ENCODE peak calls at places on chromosomes 13 and 19, in six cellular contexts. One of them, this sample, is unnamed.

GRCh38 chr19:55704494-55705245 is 29.6 kb downstream of the EPN1 start:
- DNase-seq in ascending aorta: peak
- DNase-seq in left ventricle myocardium inferior: no peak
- DNase-seq in RWPE2: no peak
- DNase-seq in aorta: no peak
- DNase-seq in trophoblast cell: no peak
- DNase-seq in this sample: no peak

GRCh38 chr13:63044617-63045016 is 1629.0 kb upstream of the PCDH20 start:
- DNase-seq in ascending aorta: no peak
- DNase-seq in left ventricle myocardium inferior: no peak
- DNase-seq in RWPE2: no peak
- DNase-seq in aorta: no peak
- DNase-seq in trophoblast cell: no peak
- DNase-seq in this sample: no peak

GRCh38 chr19:39136225-39136940 is 10.8 kb downstream of the PAK4 start:
- DNase-seq in ascending aorta: no peak
- DNase-seq in left ventricle myocardium inferior: no peak
- DNase-seq in RWPE2: no peak
- DNase-seq in aorta: no peak
- DNase-seq in trophoblast cell: peak
- DNase-seq in this sample: no peak

GRCh38 chr13:79802389-79803140 is 321.6 kb downstream of the NDFIP2 start:
- DNase-seq in ascending aorta: no peak
- DNase-seq in left ventricle myocardium inferior: no peak
- DNase-seq in RWPE2: no peak
- DNase-seq in aorta: no peak
- DNase-seq in trophoblast cell: no peak
- DNase-seq in this sample: no peak

GRCh38 chr19:44596428-44597130 is 16.8 kb upstream of the IGSF23 start:
- DNase-seq in ascending aorta: no peak
- DNase-seq in left ventricle myocardium inferior: no peak
- DNase-seq in RWPE2: no peak
- DNase-seq in aorta: no peak
- DNase-seq in trophoblast cell: no peak
- DNase-seq in this sample: peak

GRCh38 chr19:45424191-45425058 is 708 bp upstream of the ERCC1 start:
- DNase-seq in ascending aorta: peak
- DNase-seq in left ventricle myocardium inferior: peak
- DNase-seq in RWPE2: peak
- DNase-seq in aorta: peak
- DNase-seq in trophoblast cell: peak
- DNase-seq in this sample: peak

GRCh38 chr13:81334481-81334880 is 993.6 kb upstream of the SPRY2 start:
- DNase-seq in ascending aorta: no peak
- DNase-seq in left ventricle myocardium inferior: no peak
- DNase-seq in RWPE2: no peak
- DNase-seq in aorta: no peak
- DNase-seq in trophoblast cell: no peak
- DNase-seq in this sample: no peak

GRCh38 chr19:38485541-38486285 is 52.2 kb downstream of the RYR1 start:
- DNase-seq in ascending aorta: no peak
- DNase-seq in left ventricle myocardium inferior: no peak
- DNase-seq in RWPE2: no peak
- DNase-seq in aorta: no peak
- DNase-seq in trophoblast cell: no peak
- DNase-seq in this sample: no peak

GRCh38 chr13:46097015-46097414 is 7.8 kb downstream of the CPB2 start:
- DNase-seq in ascending aorta: no peak
- DNase-seq in left ventricle myocardium inferior: no peak
- DNase-seq in RWPE2: no peak
- DNase-seq in aorta: no peak
- DNase-seq in trophoblast cell: no peak
- DNase-seq in this sample: no peak

GRCh38 chr19:18198374-18198773 is 5.4 kb downstream of the MPV17L2 start:
- DNase-seq in ascending aorta: no peak
- DNase-seq in left ventricle myocardium inferior: no peak
- DNase-seq in RWPE2: no peak
- DNase-seq in aorta: no peak
- DNase-seq in trophoblast cell: no peak
- DNase-seq in this sample: no peak

GRCh38 chr19:35279374-35279773 is 3.0 kb upstream of the HAMP start:
- DNase-seq in ascending aorta: no peak
- DNase-seq in left ventricle myocardium inferior: no peak
- DNase-seq in RWPE2: no peak
- DNase-seq in aorta: no peak
- DNase-seq in trophoblast cell: no peak
- DNase-seq in this sample: no peak

GRCh38 chr19:45113628-45114027 is 20.6 kb downstream of the PPP1R37 start:
- DNase-seq in ascending aorta: no peak
- DNase-seq in left ventricle myocardium inferior: no peak
- DNase-seq in RWPE2: no peak
- DNase-seq in aorta: no peak
- DNase-seq in trophoblast cell: no peak
- DNase-seq in this sample: peak

GRCh38 chr19:50331187-50332013 is 2.2 kb upstream of the KCNC3 start:
- DNase-seq in ascending aorta: no peak
- DNase-seq in left ventricle myocardium inferior: no peak
- DNase-seq in RWPE2: no peak
- DNase-seq in aorta: no peak
- DNase-seq in trophoblast cell: no peak
- DNase-seq in this sample: no peak

GRCh38 chr19:29263305-29264080 is 50.5 kb upstream of the UQCRFS1 start:
- DNase-seq in ascending aorta: no peak
- DNase-seq in left ventricle myocardium inferior: peak
- DNase-seq in RWPE2: no peak
- DNase-seq in aorta: no peak
- DNase-seq in trophoblast cell: peak
- DNase-seq in this sample: peak

GRCh38 chr19:29559743-29560142 is 33.9 kb downstream of the VSTM2B start:
- DNase-seq in ascending aorta: peak
- DNase-seq in left ventricle myocardium inferior: no peak
- DNase-seq in RWPE2: no peak
- DNase-seq in aorta: no peak
- DNase-seq in trophoblast cell: no peak
- DNase-seq in this sample: no peak

GRCh38 chr13:59479629-59480028 is 684.1 kb downstream of the DIAPH3 start:
- DNase-seq in ascending aorta: no peak
- DNase-seq in left ventricle myocardium inferior: no peak
- DNase-seq in RWPE2: no peak
- DNase-seq in aorta: no peak
- DNase-seq in trophoblast cell: no peak
- DNase-seq in this sample: no peak

GRCh38 chr13:32426981-32427851 is 714 bp downstream of the N4BP2L1 start:
- DNase-seq in ascending aorta: peak
- DNase-seq in left ventricle myocardium inferior: peak
- DNase-seq in RWPE2: no peak
- DNase-seq in aorta: peak
- DNase-seq in trophoblast cell: peak
- DNase-seq in this sample: peak

GRCh38 chr19:10214784-10215183 is 16.3 kb downstream of the S1PR2 start:
- DNase-seq in ascending aorta: no peak
- DNase-seq in left ventricle myocardium inferior: no peak
- DNase-seq in RWPE2: no peak
- DNase-seq in aorta: no peak
- DNase-seq in trophoblast cell: peak
- DNase-seq in this sample: no peak

GRCh38 chr13:107765724-107766436 is 449.5 kb downstream of the LIG4 start:
- DNase-seq in ascending aorta: no peak
- DNase-seq in left ventricle myocardium inferior: no peak
- DNase-seq in RWPE2: no peak
- DNase-seq in aorta: no peak
- DNase-seq in trophoblast cell: no peak
- DNase-seq in this sample: no peak

GRCh38 chr19:39413269-39413902 is 917 bp downstream of the PLEKHG2 start:
- DNase-seq in ascending aorta: peak
- DNase-seq in left ventricle myocardium inferior: peak
- DNase-seq in RWPE2: no peak
- DNase-seq in aorta: peak
- DNase-seq in trophoblast cell: peak
- DNase-seq in this sample: peak

GRCh38 chr13:95643814-95644598 is 500 bp downstream of the DZIP1 start:
- DNase-seq in ascending aorta: no peak
- DNase-seq in left ventricle myocardium inferior: peak
- DNase-seq in RWPE2: peak
- DNase-seq in aorta: peak
- DNase-seq in trophoblast cell: peak
- DNase-seq in this sample: peak

GRCh38 chr13:26872444-26873173 is 112.0 kb upstream of the GPR12 start:
- DNase-seq in ascending aorta: no peak
- DNase-seq in left ventricle myocardium inferior: peak
- DNase-seq in RWPE2: no peak
- DNase-seq in aorta: peak
- DNase-seq in trophoblast cell: peak
- DNase-seq in this sample: peak

GRCh38 chr19:53664152-53664551 is 32.4 kb downstream of the DPRX start:
- DNase-seq in ascending aorta: no peak
- DNase-seq in left ventricle myocardium inferior: no peak
- DNase-seq in RWPE2: no peak
- DNase-seq in aorta: no peak
- DNase-seq in trophoblast cell: no peak
- DNase-seq in this sample: no peak

GRCh38 chr13:48643159-48643558 is 10.6 kb upstream of the CYSLTR2 start:
- DNase-seq in ascending aorta: no peak
- DNase-seq in left ventricle myocardium inferior: no peak
- DNase-seq in RWPE2: no peak
- DNase-seq in aorta: no peak
- DNase-seq in trophoblast cell: no peak
- DNase-seq in this sample: no peak

GRCh38 chr13:38900188-38900587 is 90.4 kb downstream of the STOML3 start:
- DNase-seq in ascending aorta: no peak
- DNase-seq in left ventricle myocardium inferior: no peak
- DNase-seq in RWPE2: no peak
- DNase-seq in aorta: no peak
- DNase-seq in trophoblast cell: no peak
- DNase-seq in this sample: no peak

GRCh38 chr13:49859568-49859967 is 67.1 kb upstream of the KPNA3 start:
- DNase-seq in ascending aorta: no peak
- DNase-seq in left ventricle myocardium inferior: no peak
- DNase-seq in RWPE2: peak
- DNase-seq in aorta: no peak
- DNase-seq in trophoblast cell: peak
- DNase-seq in this sample: peak

GRCh38 chr13:106464076-106464475 is 71.4 kb downstream of the EFNB2 start:
- DNase-seq in ascending aorta: no peak
- DNase-seq in left ventricle myocardium inferior: no peak
- DNase-seq in RWPE2: no peak
- DNase-seq in aorta: no peak
- DNase-seq in trophoblast cell: peak
- DNase-seq in this sample: no peak

GRCh38 chr19:901216-902092 is 8.2 kb downstream of the RNU6-9 start:
- DNase-seq in ascending aorta: no peak
- DNase-seq in left ventricle myocardium inferior: no peak
- DNase-seq in RWPE2: peak
- DNase-seq in aorta: no peak
- DNase-seq in trophoblast cell: no peak
- DNase-seq in this sample: no peak

GRCh38 chr19:18128044-18128443 is 24.9 kb upstream of the PIK3R2 start:
- DNase-seq in ascending aorta: no peak
- DNase-seq in left ventricle myocardium inferior: no peak
- DNase-seq in RWPE2: no peak
- DNase-seq in aorta: no peak
- DNase-seq in trophoblast cell: no peak
- DNase-seq in this sample: no peak

GRCh38 chr19:45786533-45786894 is 4.2 kb upstream of the DMPK start:
- DNase-seq in ascending aorta: no peak
- DNase-seq in left ventricle myocardium inferior: no peak
- DNase-seq in RWPE2: no peak
- DNase-seq in aorta: no peak
- DNase-seq in trophoblast cell: no peak
- DNase-seq in this sample: no peak

GRCh38 chr19:40219721-40220276 is 1.6 kb upstream of the TTC9B start:
- DNase-seq in ascending aorta: no peak
- DNase-seq in left ventricle myocardium inferior: no peak
- DNase-seq in RWPE2: no peak
- DNase-seq in aorta: no peak
- DNase-seq in trophoblast cell: peak
- DNase-seq in this sample: peak

GRCh38 chr19:4396949-4397783 is 3.2 kb downstream of the SH3GL1 start:
- DNase-seq in ascending aorta: no peak
- DNase-seq in left ventricle myocardium inferior: no peak
- DNase-seq in RWPE2: no peak
- DNase-seq in aorta: no peak
- DNase-seq in trophoblast cell: peak
- DNase-seq in this sample: no peak

GRCh38 chr19:8101311-8101710 is 48.1 kb downstream of the FBN3 start:
- DNase-seq in ascending aorta: no peak
- DNase-seq in left ventricle myocardium inferior: no peak
- DNase-seq in RWPE2: no peak
- DNase-seq in aorta: no peak
- DNase-seq in trophoblast cell: no peak
- DNase-seq in this sample: no peak

GRCh38 chr13:112683581-112683980 is 6.3 kb upstream of the ATP11A start:
- DNase-seq in ascending aorta: peak
- DNase-seq in left ventricle myocardium inferior: no peak
- DNase-seq in RWPE2: no peak
- DNase-seq in aorta: no peak
- DNase-seq in trophoblast cell: no peak
- DNase-seq in this sample: no peak

GRCh38 chr19:574658-575526 is 2.5 kb downstream of the BSG start:
- DNase-seq in ascending aorta: no peak
- DNase-seq in left ventricle myocardium inferior: peak
- DNase-seq in RWPE2: no peak
- DNase-seq in aorta: no peak
- DNase-seq in trophoblast cell: peak
- DNase-seq in this sample: peak

GRCh38 chr19:49890349-49891311 is 6.1 kb downstream of the IL4I1 start:
- DNase-seq in ascending aorta: no peak
- DNase-seq in left ventricle myocardium inferior: no peak
- DNase-seq in RWPE2: peak
- DNase-seq in aorta: no peak
- DNase-seq in trophoblast cell: peak
- DNase-seq in this sample: peak

GRCh38 chr13:39577833-39578232 is 25.2 kb downstream of the LHFPL6 start:
- DNase-seq in ascending aorta: peak
- DNase-seq in left ventricle myocardium inferior: no peak
- DNase-seq in RWPE2: no peak
- DNase-seq in aorta: no peak
- DNase-seq in trophoblast cell: no peak
- DNase-seq in this sample: peak